ENCODE peak calls at places on chromosome X, in eight cellular contexts. C is adrenal gland, P is HCT116, R is lung, W is colonic mucosa, F is ovary, X is IMR-90, Z is psoas muscle. A is an unnamed sample. For H3K4me1, the result is how much of the 10 kb centered on the place peaks cover.

GRCh38 chrX:9349572-9350259 is 115.1 kb upstream of the TBL1X start:
- DNase-seq in X (peak), W (no peak), Z (no peak), P (no peak), F (no peak), C (no peak), R (no peak), A (no peak)

GRCh38 chrX:69031971-69032391 is 133.3 kb downstream of the PJA1 start:
- DNase-seq in X (peak), F (no peak), R (peak), Z (no peak), W (no peak), P (no peak), C (no peak), A (no peak)

GRCh38 chrX:105975382-105975781 is 63.1 kb downstream of the SERPINA7 start:
- DNase-seq in X (peak), C (no peak), P (peak), W (no peak), F (no peak), Z (no peak), R (no peak), A (no peak)

GRCh38 chrX:16786791-16787735 is 797 bp downstream of the TXLNG start:
- DNase-seq in C (peak), F (peak), Z (peak), P (no peak), R (no peak), X (no peak), W (no peak), A (no peak)

GRCh38 chrX:49171752-49172279 is at the start of gene PLP2:
- DNase-seq in Z (peak), X (peak), C (peak), P (no peak), R (peak), W (peak), F (peak), A (peak)

GRCh38 chrX:107565005-107565404 is 63.3 kb upstream of the PRPS1 start:
- DNase-seq in X (no peak), R (no peak), W (no peak), F (no peak), C (no peak), P (no peak), Z (no peak), A (no peak)

GRCh38 chrX:19824603-19825002 is 62.8 kb downstream of the SH3KBP1 start:
- DNase-seq in Z (no peak), W (no peak), R (no peak), P (no peak), F (no peak), C (no peak), X (peak), A (no peak)

GRCh38 chrX:10156199-10157031 is at the start of gene CLCN4:
- DNase-seq in Z (peak), P (peak), R (peak), F (peak), W (peak), C (peak), X (no peak), A (peak)

GRCh38 chrX:154307207-154307606 is 11.6 kb downstream of the TKTL1 start:
- DNase-seq in X (no peak), W (no peak), R (no peak), F (no peak), Z (no peak), C (no peak), P (no peak), A (no peak)

GRCh38 chrX:129930941-129931410 is 25.0 kb downstream of the UTP14A start:
- DNase-seq in W (peak), F (no peak), R (no peak), C (no peak), Z (no peak), X (no peak), P (no peak), A (no peak)

GRCh38 chrX:51892921-51893745 is at the start of gene MAGED1:
- DNase-seq in X (peak), Z (peak), W (peak), P (no peak), C (peak), F (peak), R (peak), A (peak)
- TF ChIP-seq CTCF in X (no peak), Z (no peak), W (no peak), P (no peak), C (no peak), F (no peak), R (no peak), A (no peak)

GRCh38 chrX:127884921-127885320 is 167.3 kb downstream of the ACTRT1 start:
- DNase-seq in Z (no peak), C (no peak), X (no peak), F (no peak), W (no peak), P (no peak), R (no peak), A (no peak)
- H3K4me1 ChIP-seq in Z (under half), C (under half), X (under half), F (under half), W (under half), P (under half), R (under half), A (under half)

GRCh38 chrX:65667503-65668355 is at the start of gene MSN:
- DNase-seq in Z (peak), W (peak), C (peak), X (peak), P (no peak), R (peak), F (peak), A (peak)
- TF ChIP-seq CTCF in Z (no peak), W (no peak), C (no peak), X (no peak), P (no peak), R (no peak), F (no peak), A (no peak)

DNA sequence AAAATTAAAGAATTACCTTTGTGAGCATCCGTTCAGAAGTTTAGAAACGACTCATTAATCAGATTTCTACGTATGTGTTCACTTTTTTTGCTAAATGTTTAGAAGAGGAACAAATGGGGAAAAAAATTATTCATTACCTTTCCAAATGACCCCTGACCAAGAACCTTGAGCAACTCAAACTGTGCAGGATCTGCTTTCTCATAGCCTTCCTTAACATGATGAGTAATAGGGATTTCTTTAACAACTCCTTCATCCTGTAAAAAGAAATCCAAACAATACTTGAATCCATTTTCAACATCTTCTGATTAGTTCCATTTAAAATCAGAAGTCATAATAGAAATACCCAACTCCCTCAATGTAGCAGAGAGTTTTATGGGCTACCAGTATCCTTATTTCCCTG is 32.1 kb downstream of the RPS6KA6 start:
- DNase-seq in Z (no peak), R (no peak), F (no peak), P (no peak), C (no peak), X (peak), W (no peak), A (no peak)
- H3K4me1 ChIP-seq in Z (under half), R (under half), F (under half), P (under half), C (under half), X (under half), W (under half), A (under half)

DNA sequence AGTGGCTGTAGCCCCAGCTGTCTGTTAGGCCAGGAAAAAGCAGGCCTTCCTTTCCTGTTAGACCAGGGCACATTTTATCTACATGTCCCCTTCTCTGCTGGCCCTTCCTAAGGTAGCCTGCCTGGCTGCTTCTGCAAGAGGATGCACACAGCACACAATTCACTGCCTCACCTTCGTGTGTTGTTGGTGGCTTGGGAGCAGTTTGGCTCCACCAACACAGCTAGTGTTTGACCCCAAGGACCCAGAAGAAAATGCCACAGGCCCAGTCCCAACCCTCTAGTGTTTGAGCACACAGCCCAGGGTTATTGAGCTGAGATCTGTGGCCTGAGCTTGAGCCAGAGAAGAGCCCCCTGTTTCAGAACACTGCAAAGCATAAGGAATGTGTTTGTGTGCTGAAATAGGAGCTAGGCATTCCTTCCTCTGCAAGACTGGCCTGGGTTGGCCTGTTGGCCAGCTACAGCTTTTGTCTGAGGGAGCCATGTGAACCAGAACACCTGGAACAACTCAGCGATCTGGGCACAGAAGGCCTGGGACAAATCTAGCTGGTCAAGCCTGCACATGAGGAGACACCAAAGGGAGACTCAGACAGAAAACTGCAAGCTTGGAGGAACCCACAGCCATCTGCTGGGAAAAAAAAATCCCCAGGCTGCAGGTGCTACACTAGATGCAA is 26.4 kb downstream of the MAGEE1 start:
- DNase-seq in R (no peak), P (no peak), F (no peak), C (no peak), W (no peak), X (no peak), Z (no peak), A (no peak)
- TF ChIP-seq CTCF in R (no peak), P (no peak), F (no peak), C (no peak), W (no peak), X (no peak), Z (no peak), A (no peak)

DNA sequence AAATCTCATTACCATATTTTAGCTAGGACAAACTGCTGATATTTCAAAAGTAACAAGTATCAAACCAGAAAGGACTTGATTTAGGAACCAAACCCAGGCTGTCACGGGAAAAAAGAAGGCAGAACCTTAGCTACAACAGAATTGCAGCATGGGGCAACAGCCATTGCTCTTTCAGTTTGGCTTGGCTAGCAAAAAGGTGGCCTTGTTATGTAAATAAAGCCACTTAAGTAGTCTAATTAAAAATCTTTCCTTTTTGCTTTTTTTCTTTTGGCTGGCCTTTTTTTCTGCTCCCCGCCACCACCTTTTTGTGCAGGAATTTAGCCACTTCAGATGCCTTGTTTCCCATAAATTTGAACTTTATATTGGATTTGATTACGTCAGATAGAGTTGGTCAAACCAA is 235.9 kb downstream of the CPXCR1 start:
- DNase-seq in F (no peak), W (no peak), P (no peak), Z (no peak), X (no peak), C (no peak), R (no peak), A (no peak)
- H3K4me1 ChIP-seq in F (under half), W (under half), P (under half), Z (under half), X (under half), C (under half), R (under half), A (under half)

DNA sequence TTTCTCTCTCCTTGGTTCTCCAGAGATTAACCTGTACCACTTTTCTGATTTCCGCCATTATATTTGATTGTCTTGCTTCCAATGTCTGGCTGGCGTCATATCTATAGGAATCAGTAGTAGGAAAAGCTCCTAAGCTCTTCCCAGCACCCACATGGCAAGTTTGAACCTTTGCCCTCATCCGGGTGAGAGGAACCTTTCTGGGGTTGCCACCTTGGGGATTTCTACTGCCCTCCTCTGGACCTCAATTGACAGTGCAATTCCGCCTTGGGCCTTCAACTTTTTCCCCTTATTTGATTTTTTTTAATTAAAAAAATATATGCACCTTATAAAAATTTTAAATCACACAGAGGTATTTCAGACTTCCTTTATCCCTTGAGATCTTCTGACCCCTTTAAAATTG is 2.0 kb upstream of the CXorf66 start:
- DNase-seq in Z (no peak), F (no peak), X (no peak), R (no peak), P (no peak), C (no peak), W (peak), A (no peak)
- TF ChIP-seq CTCF in Z (no peak), F (no peak), X (peak), R (no peak), P (no peak), C (peak), W (no peak), A (peak)

GRCh38 chrX:134191276-134191675 is 45.7 kb upstream of the CCDC160 start:
- DNase-seq in F (no peak), R (no peak), C (no peak), P (no peak), X (no peak), W (no peak), Z (no peak), A (no peak)

GRCh38 chrX:134183665-134184064 is 53.3 kb upstream of the CCDC160 start:
- DNase-seq in F (no peak), C (no peak), P (no peak), X (no peak), Z (no peak), W (no peak), R (no peak), A (no peak)

GRCh38 chrX:134181261-134181660 is 55.7 kb upstream of the CCDC160 start:
- DNase-seq in R (no peak), X (no peak), P (no peak), W (no peak), Z (no peak), F (no peak), C (no peak), A (no peak)

GRCh38 chrX:134184936-134185335 is 52.0 kb upstream of the CCDC160 start:
- DNase-seq in X (no peak), Z (no peak), R (no peak), W (no peak), F (no peak), C (no peak), P (no peak), A (no peak)

DNA sequence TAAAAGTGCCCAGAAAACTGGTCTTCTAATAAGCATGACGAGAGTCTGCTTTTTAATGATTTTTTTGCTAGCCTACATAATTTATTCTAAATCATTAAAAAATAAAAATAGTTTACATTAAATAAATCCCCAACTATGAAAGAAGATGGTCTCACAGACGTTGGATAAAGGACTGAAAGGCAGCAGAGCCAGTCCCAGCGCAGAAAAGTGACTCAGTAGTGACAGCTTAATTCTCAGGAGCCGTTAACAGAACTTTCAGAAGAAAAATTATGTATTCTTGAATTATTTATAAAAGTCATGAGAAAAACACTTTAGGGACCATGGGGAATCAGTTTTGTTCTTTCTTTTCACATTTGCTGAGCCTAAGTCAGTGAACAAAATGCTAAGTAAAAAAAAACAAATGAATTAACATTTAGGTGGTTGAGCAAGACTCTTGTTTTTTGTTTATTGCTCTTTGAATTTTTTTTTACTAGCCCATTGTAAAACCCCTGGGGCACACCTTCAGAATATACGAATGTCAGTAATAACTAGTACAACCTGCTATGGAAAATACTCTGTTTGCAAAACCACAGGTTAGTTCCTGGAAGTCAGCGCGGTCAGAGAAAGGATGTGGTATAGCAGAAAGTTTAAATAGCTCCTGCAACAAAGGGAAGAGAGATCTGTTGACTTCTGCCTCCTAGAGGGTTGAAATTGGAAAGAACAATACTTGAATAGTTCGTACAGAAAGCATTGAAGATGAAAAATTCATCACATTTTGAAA is 50.4 kb upstream of the CCDC160 start:
- DNase-seq in Z (no peak), X (no peak), R (no peak), F (no peak), C (no peak), P (no peak), W (no peak), A (no peak)
- H3K4me1 ChIP-seq in Z (under half), X (under half), R (under half), F (under half), C (under half), P (under half), W (under half), A (under half)